ENCODE peak calls at places on chromosomes 13 and 19, in seven cellular contexts. S, V, G, A, K, J and Z are unnamed samples.

GRCh38 chr13:24228852-24229458 is 68.4 kb downstream of the SPATA13 start:
- DNase-seq in S (peak), V (peak), G (peak), A (peak), K (no peak), J (peak), Z (peak)

GRCh38 chr13:46211116-46211515 is 612 bp upstream of the LRRC63 start:
- DNase-seq in S (no peak), V (no peak), G (no peak), A (peak), K (no peak), J (peak), Z (no peak)

GRCh38 chr19:41323430-41324125 is 13.6 kb downstream of the CCDC97 start:
- DNase-seq in S (peak), V (peak), G (no peak), A (peak), K (no peak), J (peak), Z (peak)

GRCh38 chr13:101751488-101751887 is 299.0 kb downstream of the ITGBL1 start:
- DNase-seq in S (peak), V (peak), G (no peak), A (peak), K (no peak), J (peak), Z (peak)

GRCh38 chr13:50912851-50913250 is 3.3 kb downstream of the RNASEH2B start:
- DNase-seq in S (no peak), V (peak), G (no peak), A (no peak), K (no peak), J (no peak), Z (peak)

GRCh38 chr13:47826481-47826880 is 174.6 kb downstream of the SUCLA2 start:
- DNase-seq in S (peak), V (peak), G (no peak), A (no peak), K (no peak), J (peak), Z (peak)

GRCh38 chr13:112997188-112998135 is 28.4 kb downstream of the MCF2L start:
- DNase-seq in S (no peak), V (no peak), G (no peak), A (no peak), K (no peak), J (no peak), Z (no peak)

GRCh38 chr13:84366484-84366883 is 484.2 kb upstream of the SLITRK1 start:
- DNase-seq in S (peak), V (peak), G (no peak), A (peak), K (no peak), J (peak), Z (no peak)

DNA sequence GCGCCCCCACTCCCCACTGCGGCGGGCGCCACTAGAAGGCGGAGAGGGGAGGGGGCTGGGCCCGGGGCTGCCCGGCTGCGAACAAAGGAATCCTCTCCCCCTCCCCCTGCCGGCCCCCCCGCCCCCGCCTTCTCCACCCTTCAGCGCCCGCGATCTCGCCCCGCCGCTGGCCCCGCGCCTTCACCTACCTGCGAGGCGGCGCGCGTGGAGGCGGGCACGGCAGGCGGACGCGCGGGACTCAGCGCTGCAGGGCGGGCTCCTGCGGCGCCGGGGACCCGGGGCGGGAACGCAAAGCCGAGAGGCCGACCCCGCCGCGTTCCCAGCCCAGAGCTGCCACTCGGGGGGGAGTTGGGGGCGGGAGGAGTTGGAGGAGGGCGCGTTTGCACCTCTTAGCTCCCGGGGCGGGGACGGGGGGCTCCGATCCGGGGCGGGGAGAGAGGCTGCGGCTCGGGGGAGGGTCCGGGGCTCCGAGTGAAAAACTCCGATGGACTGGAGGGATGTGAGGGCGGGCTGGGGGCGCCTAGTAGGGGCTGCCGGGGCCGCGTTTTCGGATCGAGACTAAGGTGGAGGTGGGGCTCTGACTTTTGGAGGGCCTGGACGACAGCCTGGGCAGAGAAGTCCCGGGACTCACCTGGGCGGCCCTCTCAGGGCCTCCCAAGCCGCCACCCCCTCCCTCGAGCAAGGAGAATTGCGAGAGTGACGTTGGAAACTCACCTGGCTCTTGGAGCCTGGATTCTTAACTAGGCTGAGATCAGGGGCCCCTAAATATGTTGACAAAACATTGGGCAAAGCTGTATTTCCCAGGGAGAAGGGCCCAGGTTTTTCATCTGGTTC is at the start of gene FBN3:
- DNase-seq in S (no peak), V (no peak), G (no peak), A (peak), K (no peak), J (no peak), Z (no peak)
- H3K4me3 ChIP-seq in S (no peak), V (no peak), G (peak), A (peak), K (no peak), J (no peak), Z (no peak)

GRCh38 chr19:19752760-19753403 is 20.0 kb upstream of the ZNF14 start:
- DNase-seq in S (no peak), V (no peak), G (no peak), A (no peak), K (no peak), J (no peak), Z (no peak)

GRCh38 chr19:19749332-19750130 is 16.6 kb upstream of the ZNF14 start:
- DNase-seq in S (no peak), V (no peak), G (no peak), A (no peak), K (no peak), J (no peak), Z (no peak)

GRCh38 chr19:19750842-19751790 is 18.2 kb upstream of the ZNF14 start:
- DNase-seq in S (no peak), V (no peak), G (no peak), A (no peak), K (no peak), J (no peak), Z (no peak)

GRCh38 chr19:19750131-19750841 is 17.4 kb upstream of the ZNF14 start:
- DNase-seq in S (no peak), V (no peak), G (no peak), A (no peak), K (no peak), J (no peak), Z (no peak)

DNA sequence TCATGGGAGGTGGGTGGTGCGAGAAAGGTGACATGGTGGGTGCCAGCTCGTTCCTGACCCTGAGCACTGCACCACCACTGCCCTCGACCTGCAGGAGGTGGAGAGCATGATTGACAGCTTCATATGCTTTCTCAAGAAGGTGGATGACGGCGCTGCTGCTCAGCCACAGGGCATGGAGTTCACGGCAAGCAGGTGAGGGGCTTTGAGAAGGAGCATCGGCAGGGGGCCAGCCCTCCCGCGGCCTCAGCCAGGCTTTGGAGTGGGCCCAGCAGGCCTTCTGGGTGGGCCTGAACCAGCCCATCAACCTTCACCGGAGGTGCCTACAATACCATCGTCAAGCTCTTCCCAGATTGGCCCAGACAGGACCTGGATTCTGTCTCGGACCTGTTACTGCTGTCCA is 18.9 kb upstream of the ZNF14 start:
- DNase-seq in S (no peak), V (no peak), G (no peak), A (no peak), K (no peak), J (no peak), Z (no peak)
- TF ChIP-seq CTCF in S (no peak), V (no peak), G (no peak), A (no peak), K (no peak), J (no peak), Z (no peak)

GRCh38 chr19:32287086-32287485 is 58.3 kb upstream of the ZNF507 start:
- DNase-seq in S (peak), V (no peak), G (no peak), A (no peak), K (no peak), J (no peak), Z (no peak)

GRCh38 chr19:32291876-32292275 is 53.5 kb upstream of the ZNF507 start:
- DNase-seq in S (no peak), V (no peak), G (no peak), A (no peak), K (no peak), J (no peak), Z (no peak)

GRCh38 chr19:32289566-32290210 is 55.7 kb upstream of the ZNF507 start:
- DNase-seq in S (no peak), V (no peak), G (no peak), A (no peak), K (no peak), J (no peak), Z (no peak)

DNA sequence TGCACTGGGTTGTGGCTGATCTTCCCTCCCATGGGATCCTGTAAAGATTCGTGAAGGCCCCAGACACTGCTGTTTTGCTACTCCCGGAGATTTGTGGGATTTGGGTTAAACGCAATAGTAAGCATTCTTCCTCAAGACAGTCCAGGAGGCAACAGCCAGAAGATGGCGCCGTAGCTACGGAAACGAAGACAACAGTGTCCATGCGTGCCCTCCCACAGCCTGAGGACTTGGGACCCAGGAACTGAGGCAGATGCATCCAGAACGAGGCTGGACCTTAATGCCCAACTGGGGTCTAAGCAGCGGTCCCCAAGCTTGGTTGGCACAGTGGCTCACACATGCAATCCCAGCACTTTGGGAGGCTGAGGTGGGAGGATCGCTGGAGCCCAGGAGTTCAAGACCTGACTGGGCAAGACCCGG is 57.6 kb upstream of the ZNF507 start:
- DNase-seq in S (peak), V (peak), G (peak), A (peak), K (no peak), J (peak), Z (peak)
- H3K4me3 ChIP-seq in S (no peak), V (no peak), G (no peak), A (no peak), K (no peak), J (no peak), Z (peak)

DNA sequence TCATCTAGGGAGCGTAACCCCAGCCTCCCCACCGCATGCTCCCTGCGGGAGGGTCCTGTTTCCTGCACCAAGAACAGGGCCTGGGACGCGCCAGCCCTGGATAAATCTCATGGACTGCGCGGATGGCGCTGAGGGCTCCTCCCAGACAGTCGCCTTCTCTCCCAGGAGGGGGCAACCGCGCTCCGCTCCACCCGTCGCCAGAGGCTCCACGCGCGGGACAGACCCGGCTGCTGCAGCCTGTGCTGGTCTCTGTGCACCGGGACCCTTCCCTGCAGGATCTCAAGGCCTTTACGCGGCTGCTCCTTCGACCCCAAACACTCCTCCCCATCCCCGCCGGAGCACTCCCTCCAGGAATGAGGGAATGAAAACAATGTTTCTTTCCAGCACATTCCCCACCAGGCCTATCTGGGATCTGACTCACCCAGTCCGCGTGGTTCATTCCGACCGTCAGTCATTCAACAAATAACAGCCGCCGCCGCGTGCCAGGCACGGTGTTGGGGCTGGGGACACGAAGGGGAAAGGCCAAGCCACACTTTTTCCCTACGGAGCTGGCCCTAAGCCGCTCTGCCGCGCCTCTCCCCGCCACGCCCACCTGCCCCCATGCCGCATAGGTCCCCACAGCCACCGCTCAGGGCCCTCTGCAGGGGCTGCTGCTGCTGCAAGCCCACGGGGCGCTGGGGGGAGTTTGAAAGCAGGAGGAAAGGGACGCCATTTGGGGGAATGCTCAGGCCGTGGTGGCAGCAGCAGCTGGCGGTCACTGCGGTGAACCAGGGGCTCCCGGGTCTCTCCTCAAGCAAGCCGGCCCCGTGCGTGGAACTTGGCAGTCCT is 6.0 kb downstream of the PNMA8B start:
- DNase-seq in S (peak), V (peak), G (peak), A (peak), K (no peak), J (peak), Z (peak)
- TF ChIP-seq CTCF in S (peak), V (no peak), G (peak), A (peak), K (peak), J (peak), Z (peak)

GRCh38 chr13:114141261-114141996 is 9.0 kb upstream of the RASA3 start:
- DNase-seq in S (no peak), V (no peak), G (no peak), A (no peak), K (no peak), J (no peak), Z (no peak)

GRCh38 chr13:114140131-114140908 is 7.9 kb upstream of the RASA3 start:
- DNase-seq in S (no peak), V (no peak), G (no peak), A (no peak), K (no peak), J (no peak), Z (no peak)

GRCh38 chr13:114140909-114141255 is 8.5 kb upstream of the RASA3 start:
- DNase-seq in S (no peak), V (no peak), G (no peak), A (no peak), K (no peak), J (no peak), Z (no peak)

GRCh38 chr13:114142640-114143490 is 10.4 kb upstream of the RASA3 start:
- DNase-seq in S (no peak), V (peak), G (no peak), A (no peak), K (no peak), J (no peak), Z (peak)

DNA sequence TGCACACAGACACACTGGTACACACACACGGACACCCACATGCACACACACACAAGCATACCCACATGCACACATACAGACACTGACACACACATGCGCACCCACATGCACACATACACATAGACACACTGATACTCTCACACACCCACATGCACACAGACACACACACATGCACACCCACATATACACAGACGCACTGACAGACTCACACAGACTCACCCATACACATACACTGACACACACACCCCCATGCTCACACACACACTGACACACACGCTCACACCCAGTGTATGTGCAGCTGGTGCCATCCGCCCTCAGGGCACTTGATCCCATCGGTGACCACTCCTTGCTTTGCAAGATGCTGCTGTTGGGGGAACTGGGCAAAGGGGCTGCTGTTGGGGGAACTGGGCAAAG is 9.7 kb upstream of the RASA3 start:
- DNase-seq in S (no peak), V (no peak), G (no peak), A (no peak), K (no peak), J (no peak), Z (no peak)
- H3K4me3 ChIP-seq in S (no peak), V (no peak), G (no peak), A (no peak), K (no peak), J (no peak), Z (no peak)

DNA sequence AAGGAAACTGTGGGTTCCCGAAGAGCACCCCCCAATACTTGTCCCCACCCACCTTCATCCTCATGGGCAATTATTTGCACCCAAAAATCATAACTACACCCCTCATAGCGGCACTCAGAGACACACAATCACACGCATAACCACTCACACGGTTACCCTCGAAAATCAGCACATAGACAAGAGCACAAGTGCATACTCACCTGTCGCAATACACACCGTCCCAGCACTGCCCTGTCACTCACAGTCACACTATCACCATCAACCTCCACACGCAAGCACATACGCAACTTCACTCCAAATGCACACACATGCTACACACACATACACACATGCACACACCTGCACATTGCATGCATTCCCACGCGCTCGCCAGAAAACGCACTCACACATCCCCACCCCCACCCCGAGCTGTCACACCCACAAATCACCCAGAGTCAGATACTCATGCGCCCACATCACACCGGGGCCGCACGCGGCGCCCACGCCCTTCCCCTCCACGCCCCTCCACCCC is 535 bp downstream of the COL5A3 start:
- DNase-seq in S (peak), V (no peak), G (no peak), A (no peak), K (no peak), J (peak), Z (peak)
- TF ChIP-seq CTCF in S (no peak), V (no peak), G (no peak), A (no peak), K (no peak), J (no peak), Z (no peak)

DNA sequence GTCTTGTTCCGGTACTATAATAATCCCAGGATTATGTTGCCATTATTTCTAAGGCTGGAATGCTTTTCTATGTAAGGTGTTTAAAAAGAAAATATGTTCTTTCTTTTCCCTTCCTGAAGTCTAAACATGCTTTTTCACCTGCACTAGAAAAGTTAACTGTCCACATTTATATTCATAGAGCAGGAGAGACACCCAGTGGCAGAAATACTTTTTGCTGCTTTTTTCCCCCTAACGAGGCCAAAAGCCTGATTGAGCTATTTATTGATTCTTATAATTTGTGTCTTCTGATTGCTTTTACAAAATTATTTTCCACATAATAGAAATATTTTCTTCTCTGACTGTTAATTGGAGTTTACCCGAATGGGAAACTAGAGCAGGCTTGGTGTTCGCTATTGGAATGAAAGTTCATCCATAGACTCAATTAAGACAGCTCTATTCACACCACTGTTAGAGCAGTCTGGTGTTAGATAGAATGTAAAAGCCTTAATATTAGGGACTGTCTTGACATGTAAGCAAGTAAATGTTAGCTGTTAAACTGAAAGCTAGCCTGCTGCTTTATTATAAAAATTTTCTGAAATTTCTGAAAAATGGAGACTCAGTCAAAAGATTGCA is 15.8 kb downstream of the GPR180 start:
- DNase-seq in S (peak), V (no peak), G (no peak), A (peak), K (no peak), J (peak), Z (no peak)
- H3K4me3 ChIP-seq in S (no peak), V (no peak), G (no peak), A (no peak), K (no peak), J (no peak), Z (no peak)

DNA sequence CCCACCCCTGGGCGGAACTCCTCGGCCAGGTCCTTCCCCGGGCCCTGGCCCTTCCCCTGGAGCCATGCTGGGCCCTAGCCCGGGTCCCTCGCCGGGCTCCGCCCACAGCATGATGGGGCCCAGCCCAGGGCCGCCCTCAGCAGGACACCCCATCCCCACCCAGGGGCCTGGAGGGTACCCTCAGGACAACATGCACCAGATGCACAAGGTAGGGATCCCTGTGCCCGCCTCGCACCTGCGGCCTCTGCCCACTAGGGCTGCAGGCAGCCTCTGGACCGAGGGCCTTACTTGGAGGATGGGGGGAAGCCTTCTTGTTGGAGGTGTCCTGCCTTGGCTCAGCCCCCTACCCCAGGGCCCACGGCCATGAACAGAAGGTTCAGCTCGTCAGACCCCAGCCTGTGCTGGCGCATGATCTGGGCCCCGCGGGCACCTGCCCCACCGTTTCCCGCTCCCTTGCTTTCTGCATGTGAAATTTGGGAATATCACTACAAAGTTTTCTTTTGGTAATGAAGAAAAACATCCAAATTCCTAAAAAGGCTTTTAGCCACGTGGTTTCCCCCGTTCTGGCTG is 23.4 kb downstream of the SMARCA4 start:
- DNase-seq in S (no peak), V (no peak), G (no peak), A (no peak), K (no peak), J (no peak), Z (no peak)
- TF ChIP-seq CTCF in S (no peak), V (no peak), G (no peak), A (no peak), K (no peak), J (no peak), Z (no peak)